ENCODE peak calls at places on chromosomes 6 and 20, in nine cellular contexts. C, A, F, Q, L, X, W, S and N are unnamed samples.

GRCh38 chr20:61588356-61589054 is 336.4 kb downstream of the CDH4 start:
- DNase-seq in S (no peak), A (no peak), F (no peak), L (no peak), W (no peak), Q (no peak), C (peak; percentile 55), X (no peak), N (no peak)

GRCh38 chr20:49641683-49642649 is 71.7 kb downstream of the B4GALT5 start:
- DNase-seq in C (no peak), W (no peak), Q (no peak), X (no peak), A (no peak), S (no peak), F (no peak), L (no peak), N (no peak)

GRCh38 chr6:167678102-167679101 is 148.3 kb upstream of the AFDN start:
- DNase-seq in A (no peak), W (no peak), C (no peak), F (peak; percentile 36), S (no peak), L (no peak), Q (peak; percentile 61), X (no peak), N (no peak)

GRCh38 chr6:159654483-159655098 is 38.5 kb downstream of the SOD2 start:
- DNase-seq in C (peak; percentile 79), Q (no peak), X (no peak), F (peak; percentile 43), A (peak; percentile 45), S (no peak), W (peak; percentile 39), L (peak; percentile 40), N (no peak)

GRCh38 chr6:116218172-116218633 is 35.7 kb downstream of the TSPYL4 start:
- DNase-seq in A (no peak), L (peak; percentile 17), X (no peak), C (peak; percentile 62), Q (no peak), S (no peak), F (peak; percentile 31), W (no peak), N (no peak)

GRCh38 chr6:4817551-4817950 is 41.3 kb downstream of the CDYL start:
- DNase-seq in C (peak; percentile 74), W (no peak), F (no peak), X (no peak), S (no peak), L (no peak), Q (no peak), A (no peak), N (no peak)

GRCh38 chr20:63381781-63382431 is 20.8 kb upstream of the CHRNA4 start:
- DNase-seq in W (no peak), F (peak; percentile 18), Q (no peak), C (peak; percentile 21), X (no peak), S (peak; percentile 51), A (peak; percentile 77), L (peak; percentile 19), N (no peak)

GRCh38 chr20:64069614-64070243 is 6.7 kb downstream of the TCEA2 start:
- DNase-seq in W (no peak), L (no peak), S (no peak), F (peak; percentile 29), X (no peak), A (peak; percentile 57), C (peak; percentile 41), Q (no peak), N (no peak)

GRCh38 chr6:34393191-34393967 is 910 bp upstream of the NUDT3 start:
- DNase-seq in X (no peak), A (no peak), C (no peak), F (no peak), W (no peak), Q (no peak), L (no peak), S (no peak), N (no peak)

GRCh38 chr6:3623451-3624267 is 127.9 kb downstream of the PXDC1 start:
- DNase-seq in W (no peak), A (peak; percentile 12), L (no peak), S (peak; percentile 25), Q (no peak), X (no peak), F (no peak), C (no peak), N (no peak)

GRCh38 chr6:144582939-144583613 is 297.9 kb downstream of the UTRN start:
- DNase-seq in A (no peak), Q (peak; percentile 53), C (peak; percentile 59), L (peak; percentile 61), S (peak; percentile 23), W (no peak), X (no peak), F (no peak), N (peak; percentile 33)

GRCh38 chr20:44532981-44533331 is 11.1 kb upstream of the SERINC3 start:
- DNase-seq in W (peak; percentile 53), L (no peak), X (no peak), S (peak; percentile 29), C (peak; percentile 56), A (no peak), F (peak; percentile 74), Q (no peak), N (no peak)

GRCh38 chr6:150491131-150491795 is 108.4 kb upstream of the PLEKHG1 start:
- DNase-seq in F (no peak), X (no peak), Q (no peak), A (no peak), S (no peak), L (peak; percentile 44), W (peak; percentile 87), C (peak; percentile 75), N (no peak)

GRCh38 chr6:56593801-56594318 is 48.8 kb downstream of the DST start:
- DNase-seq in A (no peak), C (peak; percentile 54), L (peak; percentile 9), X (no peak), F (no peak), W (no peak), Q (no peak), S (no peak), N (no peak)

GRCh38 chr6:10532392-10532791 is 11.2 kb downstream of the GCNT2 start:
- DNase-seq in A (no peak), C (no peak), F (no peak), W (no peak), Q (no peak), X (no peak), S (no peak), L (no peak), N (no peak)

GRCh38 chr6:10535198-10535597 is 14.0 kb downstream of the GCNT2 start:
- DNase-seq in S (no peak), Q (no peak), W (no peak), L (no peak), C (no peak), F (no peak), X (no peak), A (no peak), N (no peak)

GRCh38 chr6:10531942-10532341 is 10.8 kb downstream of the GCNT2 start:
- DNase-seq in X (no peak), W (no peak), S (no peak), F (peak; percentile 27), L (no peak), C (no peak), A (no peak), Q (no peak), N (no peak)

GRCh38 chr6:10531513-10531912 is 10.4 kb downstream of the GCNT2 start:
- DNase-seq in L (no peak), S (no peak), F (no peak), X (no peak), C (no peak), Q (no peak), W (no peak), A (no peak), N (no peak)

GRCh38 chr6:10534418-10534760 is 13.2 kb downstream of the GCNT2 start:
- DNase-seq in S (no peak), A (no peak), Q (no peak), L (no peak), C (no peak), X (no peak), W (no peak), F (no peak), N (no peak)
- H3K4me3 ChIP-seq in S (no peak overlapping the region), A (no peak overlapping the region), Q (no peak overlapping the region), L (no peak overlapping the region), C (no peak overlapping the region), X (no peak overlapping the region), W (no peak overlapping the region), F (no peak overlapping the region), N (no peak overlapping the region)

DNA sequence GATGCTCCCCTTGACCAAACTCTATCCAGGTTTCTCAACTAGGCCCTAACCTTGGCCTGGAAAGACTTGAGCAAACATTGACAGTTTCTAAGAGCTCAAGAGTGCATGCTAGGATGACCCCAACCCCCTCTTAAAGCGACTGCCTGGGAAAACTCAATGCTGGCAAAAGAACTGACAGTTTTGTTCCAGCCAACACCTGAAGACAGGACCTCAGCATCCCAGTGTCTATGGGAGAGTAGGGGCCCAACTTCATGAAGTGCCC is 119.9 kb downstream of the ZMYND8 start:
- DNase-seq in W (no peak), C (no peak), S (no peak), A (no peak), F (no peak), Q (no peak), L (no peak), X (no peak), N (no peak)
- H3K4me1 ChIP-seq in W (no peaks in the 10 kb centered on the region), C (peaks cover 5% of the 10 kb centered on the region), S (no peaks in the 10 kb centered on the region), A (no peaks in the 10 kb centered on the region), F (no peaks in the 10 kb centered on the region), Q (no peaks in the 10 kb centered on the region), L (no peaks in the 10 kb centered on the region), X (no peaks in the 10 kb centered on the region), N (no peaks in the 10 kb centered on the region)

GRCh38 chr6:30879684-30880427 is 4.5 kb upstream of the DDR1 start:
- DNase-seq in F (no peak), W (no peak), L (no peak), S (no peak), A (no peak), C (no peak), Q (no peak), X (no peak), N (no peak)

GRCh38 chr6:30882764-30883475 is 1.4 kb upstream of the DDR1 start:
- DNase-seq in A (peak; percentile 72), X (no peak), W (peak; percentile 61), S (no peak), C (no peak), F (no peak), L (no peak), Q (no peak), N (peak; percentile 79)

GRCh38 chr6:30881987-30882763 is 2.1 kb upstream of the DDR1 start:
- DNase-seq in Q (no peak), S (no peak), L (no peak), F (no peak), A (no peak), X (no peak), W (no peak), C (peak; percentile 14), N (no peak)

GRCh38 chr6:30881392-30881986 is 2.8 kb upstream of the DDR1 start:
- DNase-seq in Q (no peak), C (no peak), S (no peak), F (no peak), A (no peak), X (no peak), L (no peak), W (no peak), N (no peak)

GRCh38 chr6:30880563-30881252 is 3.6 kb upstream of the DDR1 start:
- DNase-seq in L (no peak), W (no peak), F (no peak), X (no peak), S (no peak), C (no peak), Q (no peak), A (no peak), N (no peak)
- H3K27ac ChIP-seq in L (no peak overlapping the region), W (no peak overlapping the region), F (no peak overlapping the region), X (no peak overlapping the region), S (no peak overlapping the region), C (no peak overlapping the region), Q (no peak overlapping the region), A (no peak overlapping the region), N (no peak overlapping the region)

GRCh38 chr20:4111440-4112411 is 96.4 kb upstream of the RNF24 start:
- DNase-seq in C (no peak), S (no peak), X (no peak), F (no peak), W (no peak), A (no peak), Q (no peak), L (no peak), N (no peak)
- H3K4me3 ChIP-seq in C (no peak overlapping the region), S (no peak overlapping the region), X (no peak overlapping the region), F (no peak overlapping the region), W (no peak overlapping the region), A (no peak overlapping the region), Q (no peak overlapping the region), L (no peak overlapping the region), N (no peak overlapping the region)